ENCODE peak calls at places on chromosomes 4 and X, in four cellular contexts. U is germinal center, B is WTC11, W is neural progenitor cell. T is an unnamed sample.

GRCh38 chr4:161629694-161630441 is 533.9 kb downstream of the FSTL5 start:
- DNase-seq in U (no peak), B (no peak), W (no peak), T (peak)

GRCh38 chrX:15146515-15146914 is 123.4 kb downstream of the ASB9 start:
- DNase-seq in U (no peak), B (peak), W (peak), T (peak)

GRCh38 chr4:126265880-126266279 is 951.1 kb downstream of the FAT4 start:
- DNase-seq in U (no peak), B (no peak), W (no peak), T (no peak)

GRCh38 chrX:12975999-12976558 is 1.2 kb downstream of the TMSB4X start:
- DNase-seq in U (no peak), B (peak), W (peak), T (peak)

GRCh38 chrX:68936186-68936585 is 107.4 kb downstream of the EFNB1 start:
- DNase-seq in U (no peak), B (no peak), W (no peak), T (no peak)

GRCh38 chr4:110305455-110305854 is 107.0 kb upstream of the ELOVL6 start:
- DNase-seq in U (no peak), B (no peak), W (no peak), T (no peak)

GRCh38 chr4:3745886-3746656 is 20.1 kb upstream of the ADRA2C start:
- DNase-seq in U (no peak), B (no peak), W (peak), T (no peak)

GRCh38 chrX:134780908-134781307 is 122.6 kb upstream of the PLAC1 start:
- DNase-seq in U (no peak), B (no peak), W (no peak), T (no peak)

GRCh38 chr4:76518241-76518640 is 83.2 kb downstream of the SHROOM3 start:
- DNase-seq in U (no peak), B (no peak), W (no peak), T (no peak)

GRCh38 chr4:1039493-1040343 is 28.3 kb downstream of the FGFRL1 start:
- DNase-seq in U (no peak), B (peak), W (peak), T (peak)

GRCh38 chr4:94621491-94622080 is 136.2 kb upstream of the BMPR1B start:
- DNase-seq in U (peak), B (no peak), W (peak), T (no peak)

GRCh38 chrX:114465689-114466088 is 118.2 kb upstream of the HTR2C start:
- DNase-seq in U (no peak), B (no peak), W (no peak), T (no peak)

GRCh38 chr4:22029803-22030202 is 81.2 kb upstream of the KCNIP4 start:
- DNase-seq in U (no peak), B (no peak), W (no peak), T (no peak)

GRCh38 chrX:123830309-123830708 is 29.5 kb upstream of the XIAP start:
- DNase-seq in U (peak), B (no peak), W (no peak), T (no peak)